ENCODE peak calls at places on chromosomes 11 and 22, in six cellular contexts. One of them, this sample, is unnamed.

GRCh38 chr22:43066844-43067385 is 22.3 kb downstream of the TTLL1 start:
- DNase-seq in mucosa of descending colon: no peak
- DNase-seq in IMR-90: peak; percentile 58
- DNase-seq in GM23338: no peak
- DNase-seq in choroid plexus epithelial cell: peak; percentile 71
- DNase-seq in HFF-Myc: peak; percentile 50
- DNase-seq in this sample: peak; percentile 28

GRCh38 chr11:111231836-111232235 is 13.7 kb upstream of the POU2AF2 start:
- DNase-seq in choroid plexus epithelial cell: peak; percentile 79
- DNase-seq in GM23338: no peak
- DNase-seq in IMR-90: peak; percentile 50
- DNase-seq in mucosa of descending colon: no peak
- DNase-seq in HFF-Myc: no peak
- DNase-seq in this sample: no peak

GRCh38 chr22:19488884-19489843 is 9.4 kb downstream of the CDC45 start:
- DNase-seq in HFF-Myc: no peak
- DNase-seq in choroid plexus epithelial cell: peak; percentile 71
- DNase-seq in mucosa of descending colon: no peak
- DNase-seq in IMR-90: peak; percentile 23
- DNase-seq in GM23338: no peak
- DNase-seq in this sample: no peak

GRCh38 chr11:83979593-83979992 is 693.4 kb upstream of the CCDC90B start:
- DNase-seq in HFF-Myc: no peak
- DNase-seq in mucosa of descending colon: no peak
- DNase-seq in GM23338: peak; percentile 3
- DNase-seq in choroid plexus epithelial cell: no peak
- DNase-seq in IMR-90: no peak
- DNase-seq in this sample: no peak

GRCh38 chr22:27835446-27835845 is 33.9 kb upstream of the MN1 start:
- DNase-seq in IMR-90: peak; percentile 41
- DNase-seq in GM23338: no peak
- DNase-seq in mucosa of descending colon: no peak
- DNase-seq in choroid plexus epithelial cell: peak; percentile 75
- DNase-seq in HFF-Myc: no peak
- DNase-seq in this sample: no peak

GRCh38 chr11:2846056-2846455 is 39.5 kb downstream of the CDKN1C start:
- DNase-seq in choroid plexus epithelial cell: peak; percentile 47
- DNase-seq in mucosa of descending colon: no peak
- DNase-seq in HFF-Myc: no peak
- DNase-seq in GM23338: peak; percentile 49
- DNase-seq in IMR-90: peak; percentile 48
- DNase-seq in this sample: no peak

GRCh38 chr11:124868322-124869274 is 3.4 kb downstream of the ROBO3 start:
- DNase-seq in mucosa of descending colon: no peak
- DNase-seq in GM23338: peak; percentile 34
- DNase-seq in IMR-90: no peak
- DNase-seq in choroid plexus epithelial cell: no peak
- DNase-seq in HFF-Myc: no peak
- DNase-seq in this sample: no peak

GRCh38 chr11:15199693-15200092 is 85.0 kb downstream of the INSC start:
- DNase-seq in mucosa of descending colon: no peak
- DNase-seq in GM23338: no peak
- DNase-seq in HFF-Myc: no peak
- DNase-seq in IMR-90: peak; percentile 71
- DNase-seq in choroid plexus epithelial cell: no peak
- DNase-seq in this sample: no peak

GRCh38 chr11:47987310-47987709 is 7.0 kb downstream of the PTPRJ start:
- DNase-seq in IMR-90: no peak
- DNase-seq in mucosa of descending colon: no peak
- DNase-seq in GM23338: no peak
- DNase-seq in HFF-Myc: no peak
- DNase-seq in choroid plexus epithelial cell: no peak
- DNase-seq in this sample: no peak

GRCh38 chr22:37870273-37870672 is 21.1 kb downstream of the EIF3L start:
- DNase-seq in choroid plexus epithelial cell: peak; percentile 50
- DNase-seq in IMR-90: peak; percentile 59
- DNase-seq in HFF-Myc: peak; percentile 51
- DNase-seq in GM23338: no peak
- DNase-seq in mucosa of descending colon: no peak
- DNase-seq in this sample: no peak

GRCh38 chr22:31244044-31244942 is 32.2 kb downstream of the LIMK2 start:
- DNase-seq in GM23338: peak; percentile 75
- DNase-seq in IMR-90: peak; percentile 80
- DNase-seq in choroid plexus epithelial cell: peak; percentile 93
- DNase-seq in HFF-Myc: no peak
- DNase-seq in mucosa of descending colon: no peak
- DNase-seq in this sample: no peak

GRCh38 chr22:28822930-28823481 is 22.6 kb upstream of the XBP1 start:
- DNase-seq in GM23338: no peak
- DNase-seq in IMR-90: no peak
- DNase-seq in HFF-Myc: no peak
- DNase-seq in choroid plexus epithelial cell: no peak
- DNase-seq in mucosa of descending colon: no peak
- DNase-seq in this sample: no peak

GRCh38 chr11:17381156-17381555 is 7.3 kb downstream of the KCNJ11 start:
- DNase-seq in IMR-90: peak; percentile 62
- DNase-seq in choroid plexus epithelial cell: no peak
- DNase-seq in GM23338: no peak
- DNase-seq in HFF-Myc: no peak
- DNase-seq in mucosa of descending colon: no peak
- DNase-seq in this sample: no peak

GRCh38 chr11:34745209-34745608 is 124.3 kb downstream of the EHF start:
- DNase-seq in choroid plexus epithelial cell: no peak
- DNase-seq in HFF-Myc: no peak
- DNase-seq in IMR-90: no peak
- DNase-seq in mucosa of descending colon: no peak
- DNase-seq in GM23338: no peak
- DNase-seq in this sample: no peak

GRCh38 chr11:115741376-115741775 is 237.2 kb upstream of the CADM1 start:
- DNase-seq in mucosa of descending colon: no peak
- DNase-seq in HFF-Myc: no peak
- DNase-seq in GM23338: no peak
- DNase-seq in choroid plexus epithelial cell: no peak
- DNase-seq in IMR-90: no peak
- DNase-seq in this sample: no peak

GRCh38 chr11:33394431-33395109 is 137.4 kb downstream of the HIPK3 start:
- DNase-seq in IMR-90: no peak
- DNase-seq in GM23338: no peak
- DNase-seq in choroid plexus epithelial cell: no peak
- DNase-seq in HFF-Myc: no peak
- DNase-seq in mucosa of descending colon: no peak
- DNase-seq in this sample: no peak

GRCh38 chr11:61885784-61886580 is 5.4 kb downstream of the FADS3 start:
- DNase-seq in mucosa of descending colon: no peak
- DNase-seq in HFF-Myc: no peak
- DNase-seq in choroid plexus epithelial cell: no peak
- DNase-seq in GM23338: no peak
- DNase-seq in IMR-90: no peak
- DNase-seq in this sample: no peak

GRCh38 chr11:10844364-10844763 is 13.5 kb downstream of the ZBED5 start:
- DNase-seq in mucosa of descending colon: no peak
- DNase-seq in HFF-Myc: no peak
- DNase-seq in choroid plexus epithelial cell: no peak
- DNase-seq in IMR-90: peak; percentile 37
- DNase-seq in GM23338: no peak
- DNase-seq in this sample: no peak

GRCh38 chr11:63979426-63979825 is 5.0 kb downstream of the COX8A start:
- DNase-seq in HFF-Myc: no peak
- DNase-seq in GM23338: no peak
- DNase-seq in IMR-90: no peak
- DNase-seq in mucosa of descending colon: no peak
- DNase-seq in choroid plexus epithelial cell: no peak
- DNase-seq in this sample: no peak

GRCh38 chr11:19918302-19919049 is 205.8 kb downstream of the NAV2 start:
- DNase-seq in choroid plexus epithelial cell: peak; percentile 64
- DNase-seq in GM23338: no peak
- DNase-seq in IMR-90: no peak
- DNase-seq in mucosa of descending colon: no peak
- DNase-seq in HFF-Myc: no peak
- DNase-seq in this sample: peak; percentile 24

GRCh38 chr22:46845281-46846153 is 83.1 kb downstream of the TBC1D22A start:
- DNase-seq in IMR-90: peak; percentile 63
- DNase-seq in choroid plexus epithelial cell: peak; percentile 83
- DNase-seq in mucosa of descending colon: no peak
- DNase-seq in GM23338: no peak
- DNase-seq in HFF-Myc: no peak
- DNase-seq in this sample: no peak
- TF ChIP-seq CTCF in IMR-90: peak; percentile 80
- TF ChIP-seq CTCF in choroid plexus epithelial cell: peak; percentile 70
- TF ChIP-seq CTCF in mucosa of descending colon: no peak
- TF ChIP-seq CTCF in GM23338: peak; percentile 53
- TF ChIP-seq CTCF in HFF-Myc: no peak
- TF ChIP-seq CTCF in this sample: peak; percentile 56

GRCh38 chr22:45418770-45419138 is 5.3 kb downstream of the RIBC2 start:
- DNase-seq in GM23338: no peak
- DNase-seq in HFF-Myc: no peak
- DNase-seq in IMR-90: no peak
- DNase-seq in choroid plexus epithelial cell: no peak
- DNase-seq in mucosa of descending colon: no peak
- DNase-seq in this sample: no peak

GRCh38 chr22:45413013-45413367 is 409 bp downstream of the SMC1B start:
- DNase-seq in GM23338: no peak
- DNase-seq in HFF-Myc: no peak
- DNase-seq in choroid plexus epithelial cell: no peak
- DNase-seq in IMR-90: no peak
- DNase-seq in mucosa of descending colon: no peak
- DNase-seq in this sample: no peak

GRCh38 chr22:45418056-45418769 is 4.7 kb downstream of the RIBC2 start:
- DNase-seq in choroid plexus epithelial cell: no peak
- DNase-seq in mucosa of descending colon: no peak
- DNase-seq in IMR-90: no peak
- DNase-seq in GM23338: no peak
- DNase-seq in HFF-Myc: no peak
- DNase-seq in this sample: no peak

GRCh38 chr22:45407793-45408192 is 5.6 kb downstream of the SMC1B start:
- DNase-seq in HFF-Myc: no peak
- DNase-seq in IMR-90: no peak
- DNase-seq in choroid plexus epithelial cell: no peak
- DNase-seq in GM23338: no peak
- DNase-seq in mucosa of descending colon: no peak
- DNase-seq in this sample: no peak

GRCh38 chr22:45413368-45414211 is at the start of the genes RIBC2 and SMC1B:
- DNase-seq in GM23338: peak; percentile 98
- DNase-seq in HFF-Myc: peak; percentile 56
- DNase-seq in choroid plexus epithelial cell: peak; percentile 73
- DNase-seq in IMR-90: peak; percentile 57
- DNase-seq in mucosa of descending colon: peak; percentile 85
- DNase-seq in this sample: no peak
- H3K4me3 ChIP-seq in GM23338: peak within 1 kb of the TSS; percentile 65
- H3K4me3 ChIP-seq in HFF-Myc: peak within 1 kb of the TSS; percentile 36
- H3K4me3 ChIP-seq in choroid plexus epithelial cell: peak within 1 kb of the TSS; percentile 64
- H3K4me3 ChIP-seq in IMR-90: peak within 1 kb of the TSS; percentile 66
- H3K4me3 ChIP-seq in mucosa of descending colon: no peak within 1 kb of the TSS
- H3K4me3 ChIP-seq in this sample: peak within 1 kb of the TSS; percentile 61

DNA sequence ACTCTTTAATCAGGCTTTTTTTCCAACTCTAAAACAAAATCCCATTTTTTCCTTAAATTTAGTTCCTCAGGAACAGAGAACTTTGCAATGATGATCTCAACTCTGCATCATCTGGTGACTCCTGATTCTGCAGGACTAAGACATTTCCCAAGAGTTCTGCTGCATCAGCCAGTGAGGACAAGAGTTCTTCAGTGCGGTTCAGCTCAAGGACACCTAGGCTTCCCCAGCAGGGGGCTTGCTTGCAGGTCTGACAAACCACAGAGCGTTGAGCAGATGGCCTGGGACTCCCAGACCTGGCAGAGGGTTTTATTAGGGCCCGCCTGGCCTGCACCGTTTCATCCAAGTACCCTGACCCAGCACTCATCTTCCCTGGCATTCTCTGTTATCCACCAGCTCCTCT is 6.4 kb downstream of the CDCA5 start:
- DNase-seq in GM23338: no peak
- DNase-seq in IMR-90: peak; percentile 31
- DNase-seq in HFF-Myc: no peak
- DNase-seq in choroid plexus epithelial cell: peak; percentile 32
- DNase-seq in mucosa of descending colon: peak; percentile 18
- DNase-seq in this sample: no peak
- TF ChIP-seq CTCF in GM23338: no peak
- TF ChIP-seq CTCF in IMR-90: no peak
- TF ChIP-seq CTCF in HFF-Myc: no peak
- TF ChIP-seq CTCF in choroid plexus epithelial cell: no peak
- TF ChIP-seq CTCF in mucosa of descending colon: no peak
- TF ChIP-seq CTCF in this sample: no peak

DNA sequence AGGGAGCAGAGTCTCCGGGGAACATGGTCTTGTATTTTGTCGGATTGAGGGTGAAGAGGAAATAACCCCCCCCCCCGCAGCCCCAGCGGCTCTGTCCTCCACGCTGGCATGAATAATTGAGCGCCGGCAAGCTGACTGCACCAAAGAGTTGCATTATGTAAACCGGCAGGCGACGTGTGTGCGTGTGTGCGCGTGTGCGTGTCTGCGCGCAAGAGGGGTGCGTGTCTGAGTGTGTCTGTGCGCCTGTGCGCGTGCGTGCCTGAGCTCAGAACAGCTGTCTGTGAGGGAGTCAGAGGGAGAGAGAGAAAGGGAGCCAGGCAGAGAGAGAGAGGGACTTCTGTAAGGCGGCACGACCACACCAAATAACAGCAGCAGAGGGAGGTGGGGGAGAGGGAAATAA is 94.4 kb downstream of the SCN3B start:
- DNase-seq in HFF-Myc: no peak
- DNase-seq in choroid plexus epithelial cell: peak; percentile 79
- DNase-seq in mucosa of descending colon: no peak
- DNase-seq in IMR-90: peak; percentile 88
- DNase-seq in GM23338: peak; percentile 62
- DNase-seq in this sample: peak; percentile 84
- H3K4me3 ChIP-seq in HFF-Myc: peak overlapping the region; percentile 32
- H3K4me3 ChIP-seq in choroid plexus epithelial cell: peak overlapping the region; percentile 59
- H3K4me3 ChIP-seq in mucosa of descending colon: no peak overlapping the region
- H3K4me3 ChIP-seq in IMR-90: peak overlapping the region; percentile 31
- H3K4me3 ChIP-seq in GM23338: peak overlapping the region; percentile 47
- H3K4me3 ChIP-seq in this sample: peak overlapping the region; percentile 40

DNA sequence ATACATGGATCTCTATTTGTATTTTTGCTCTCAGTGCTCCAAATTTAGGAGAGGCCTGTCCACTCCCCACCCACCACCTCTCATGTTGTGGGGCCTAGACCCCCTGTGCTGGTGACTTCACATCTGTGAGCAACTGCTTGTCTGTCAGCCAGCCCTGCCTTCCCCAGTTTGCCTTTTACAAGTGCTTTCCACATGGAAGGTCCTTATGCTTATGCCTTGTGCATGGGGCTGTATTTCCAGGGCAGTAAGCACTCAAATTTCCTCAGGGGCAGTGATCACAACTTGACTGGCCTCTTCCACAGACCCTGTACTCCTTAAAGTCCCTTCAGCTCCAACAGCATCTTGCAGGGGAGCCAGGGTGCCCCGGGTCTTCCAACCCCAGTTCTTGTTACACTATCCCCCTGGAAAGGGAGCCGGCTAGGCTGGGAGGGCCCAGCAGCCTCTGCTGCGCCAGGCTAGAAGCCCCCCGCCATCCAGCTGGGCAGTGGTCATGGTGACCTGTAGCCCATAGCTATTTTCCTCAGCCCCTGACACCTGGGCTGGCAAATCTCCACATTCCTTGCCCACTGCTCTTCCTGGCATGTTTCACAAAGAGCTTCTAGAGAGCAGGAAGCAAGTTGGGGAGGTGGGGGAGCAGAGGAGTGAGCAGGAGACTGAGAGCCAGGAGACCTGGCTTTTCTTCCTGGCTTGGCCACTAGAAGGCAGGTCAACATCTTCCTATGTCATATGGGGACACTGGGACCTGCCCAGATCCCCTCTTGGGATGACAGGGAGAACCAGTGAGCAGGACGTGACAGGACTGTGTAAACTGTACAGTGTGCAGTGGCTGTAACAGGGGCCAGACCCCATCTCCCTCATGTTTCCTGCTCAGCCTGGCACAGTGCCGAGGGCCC is 29.7 kb downstream of the GDPD5 start:
- DNase-seq in mucosa of descending colon: no peak
- DNase-seq in HFF-Myc: no peak
- DNase-seq in choroid plexus epithelial cell: no peak
- DNase-seq in IMR-90: no peak
- DNase-seq in GM23338: peak; percentile 78
- DNase-seq in this sample: no peak
- TF ChIP-seq CTCF in mucosa of descending colon: no peak
- TF ChIP-seq CTCF in HFF-Myc: no peak
- TF ChIP-seq CTCF in choroid plexus epithelial cell: peak; percentile 23
- TF ChIP-seq CTCF in IMR-90: peak; percentile 1
- TF ChIP-seq CTCF in GM23338: peak; percentile 51
- TF ChIP-seq CTCF in this sample: no peak

This sample was measured in AG09309.